ENCODE peak calls at places on chromosome 13, in five cellular contexts. F is neuronal stem cell, Y is thoracic aorta, R is substantia nigra, P is suprapubic skin. M is an unnamed sample.

GRCh38 chr13:23268441-23268840 is 87.7 kb downstream of the SGCG start:
- DNase-seq in F (no peak), Y (no peak), R (no peak), P (no peak), M (no peak)

GRCh38 chr13:107289540-107289939 is 721.6 kb upstream of the ARGLU1 start:
- DNase-seq in F (no peak), Y (no peak), R (no peak), P (no peak), M (no peak)

GRCh38 chr13:110869231-110869804 is 45.6 kb downstream of the ANKRD10 start:
- DNase-seq in F (no peak), Y (no peak), R (no peak), P (no peak), M (peak)

GRCh38 chr13:73803997-73804396 is 330.2 kb downstream of the KLF12 start:
- DNase-seq in F (no peak), Y (no peak), R (no peak), P (no peak), M (peak)

GRCh38 chr13:40064723-40065122 is 409.3 kb downstream of the COG6 start:
- DNase-seq in F (no peak), Y (peak), R (no peak), P (no peak), M (peak)

GRCh38 chr13:60226507-60226906 is 62.8 kb upstream of the DIAPH3 start:
- DNase-seq in F (peak), Y (no peak), R (no peak), P (no peak), M (peak)

GRCh38 chr13:52162279-52163101 is 3.1 kb upstream of the NEK3 start:
- DNase-seq in F (peak), Y (no peak), R (no peak), P (no peak), M (peak)

GRCh38 chr13:48783181-48783630 is 129.5 kb downstream of the CYSLTR2 start:
- DNase-seq in F (no peak), Y (peak), R (no peak), P (peak), M (peak)

GRCh38 chr13:45331981-45332830 is 8.8 kb downstream of the TPT1 start:
- DNase-seq in F (no peak), Y (no peak), R (no peak), P (no peak), M (peak)

GRCh38 chr13:48497669-48498068 is 35.2 kb downstream of the RCBTB2 start:
- DNase-seq in F (no peak), Y (no peak), R (no peak), P (no peak), M (no peak)

GRCh38 chr13:27808866-27809546 is 16.7 kb downstream of the GSX1 start:
- DNase-seq in F (no peak), Y (no peak), R (no peak), P (no peak), M (peak)

GRCh38 chr13:66835040-66835628 is 395.0 kb downstream of the PCDH9 start:
- DNase-seq in F (no peak), Y (no peak), R (peak), P (peak), M (no peak)

GRCh38 chr13:41788552-41788951 is 172.4 kb downstream of the VWA8 start:
- DNase-seq in F (no peak), Y (no peak), R (no peak), P (no peak), M (no peak)

GRCh38 chr13:71828564-71828963 is 38.4 kb downstream of the DACH1 start:
- DNase-seq in F (no peak), Y (no peak), R (no peak), P (no peak), M (no peak)

GRCh38 chr13:106623799-106624198 is 55.9 kb upstream of the ARGLU1 start:
- DNase-seq in F (no peak), Y (no peak), R (no peak), P (no peak), M (no peak)

GRCh38 chr13:51797664-51798488 is 6.1 kb downstream of the DHRS12 start:
- DNase-seq in F (peak), Y (no peak), R (no peak), P (peak), M (peak)

GRCh38 chr13:79171131-79172061 is 234.7 kb downstream of the RBM26 start:
- DNase-seq in F (peak), Y (no peak), R (no peak), P (no peak), M (no peak)

GRCh38 chr13:90375851-90376250 is 971.6 kb upstream of the MIR17HG start:
- DNase-seq in F (no peak), Y (no peak), R (no peak), P (no peak), M (peak)

GRCh38 chr13:102677122-102677521 is 17.7 kb downstream of the METTL21C start:
- DNase-seq in F (no peak), Y (no peak), R (no peak), P (no peak), M (no peak)